ENCODE peak calls at places on chromosome 9, in seven cellular contexts. N is nucleus accumbens, X is tibial nerve, I is WERI-Rb-1, Y is AG08395, C is H7, L is mucosa of gallbladder. A is an unnamed sample.

GRCh38 chr9:120868339-120868675 is 8.7 kb downstream of the PHF19 start:
- DNase-seq in I (no peak), Y (peak; percentile 65), N (no peak), L (no peak), C (no peak), X (no peak), A (no peak)

GRCh38 chr9:504921-505821 is 290.5 kb downstream of the DOCK8 start:
- DNase-seq in N (peak; percentile 17), C (peak; percentile 81), X (no peak), Y (peak; percentile 6), L (peak; percentile 13), I (peak; percentile 44), A (peak; percentile 52)

GRCh38 chr9:129595323-129595741 is 25.6 kb downstream of the C9orf50 start:
- DNase-seq in Y (peak; percentile 46), I (no peak), X (no peak), C (no peak), N (no peak), L (no peak), A (no peak)

GRCh38 chr9:87676976-87677775 is 48.7 kb upstream of the CTSL start:
- DNase-seq in X (peak; percentile 54), C (no peak), Y (peak; percentile 31), N (no peak), I (no peak), L (peak; percentile 68), A (peak; percentile 10)

GRCh38 chr9:34987160-34988040 is 2.1 kb upstream of the DNAJB5 start:
- DNase-seq in X (no peak), L (no peak), C (no peak), Y (no peak), N (peak; percentile 36), I (no peak), A (no peak)

GRCh38 chr9:3676766-3677165 is 151.0 kb upstream of the RFX3 start:
- DNase-seq in I (no peak), N (no peak), X (no peak), L (no peak), C (no peak), Y (no peak), A (no peak)

GRCh38 chr9:124054671-124055212 is 43.2 kb downstream of the LHX2 start:
- DNase-seq in N (no peak), X (no peak), Y (peak; percentile 88), L (no peak), C (no peak), I (no peak), A (no peak)

GRCh38 chr9:22237497-22238363 is 208.9 kb upstream of the DMRTA1 start:
- DNase-seq in C (no peak), N (no peak), I (no peak), X (no peak), L (no peak), Y (peak; percentile 83), A (no peak)

GRCh38 chr9:130443840-130444492 is 795 bp upstream of the ASS1 start:
- DNase-seq in Y (no peak), X (peak; percentile 28), C (no peak), I (no peak), L (no peak), N (no peak), A (no peak)

GRCh38 chr9:113641100-113641885 is 177.8 kb downstream of the RGS3 start:
- DNase-seq in N (no peak), I (no peak), X (no peak), L (no peak), Y (no peak), C (no peak), A (no peak)

GRCh38 chr9:99167120-99167519 is 54.6 kb downstream of the ALG2 start:
- DNase-seq in Y (no peak), C (no peak), I (no peak), L (no peak), X (no peak), N (no peak), A (no peak)

A was measured in hippocampal formation.